ENCODE peak calls at places on chromosomes 6 and 20, in six cellular contexts. One of them, this sample, is unnamed.

GRCh38 chr6:136786708-136787107 is 5.6 kb downstream of the MAP3K5 start:
- DNase-seq in PC-3: no peak
- DNase-seq in endothelial cell of umbilical vein: no peak
- DNase-seq in PC-9: no peak
- DNase-seq in GM23248: no peak
- DNase-seq in GM23338: no peak
- DNase-seq in this sample: no peak

GRCh38 chr6:63307581-63308246 is 12.1 kb downstream of the LGSN start:
- DNase-seq in PC-3: peak; percentile 72
- DNase-seq in endothelial cell of umbilical vein: peak; percentile 53
- DNase-seq in PC-9: no peak
- DNase-seq in GM23248: peak; percentile 75
- DNase-seq in GM23338: peak; percentile 66
- DNase-seq in this sample: peak; percentile 5

GRCh38 chr6:56156643-56157042 is 90.7 kb downstream of the COL21A1 start:
- DNase-seq in PC-3: peak; percentile 73
- DNase-seq in endothelial cell of umbilical vein: peak; percentile 12
- DNase-seq in PC-9: no peak
- DNase-seq in GM23248: no peak
- DNase-seq in GM23338: no peak
- DNase-seq in this sample: peak; percentile 11

GRCh38 chr6:100457251-100457990 is 7.3 kb downstream of the SIM1 start:
- DNase-seq in PC-3: no peak
- DNase-seq in endothelial cell of umbilical vein: no peak
- DNase-seq in PC-9: no peak
- DNase-seq in GM23248: no peak
- DNase-seq in GM23338: peak; percentile 68
- DNase-seq in this sample: no peak

GRCh38 chr6:146289816-146290588 is 253.6 kb upstream of the RAB32 start:
- DNase-seq in PC-3: peak; percentile 52
- DNase-seq in endothelial cell of umbilical vein: peak; percentile 79
- DNase-seq in PC-9: no peak
- DNase-seq in GM23248: peak; percentile 87
- DNase-seq in GM23338: no peak
- DNase-seq in this sample: peak; percentile 73

GRCh38 chr6:17839526-17839925 is 132.8 kb upstream of the NUP153 start:
- DNase-seq in PC-3: no peak
- DNase-seq in endothelial cell of umbilical vein: no peak
- DNase-seq in PC-9: no peak
- DNase-seq in GM23248: no peak
- DNase-seq in GM23338: no peak
- DNase-seq in this sample: no peak

GRCh38 chr20:35934050-35934449 is 20.3 kb downstream of the SCAND1 start:
- DNase-seq in PC-3: no peak
- DNase-seq in endothelial cell of umbilical vein: no peak
- DNase-seq in PC-9: no peak
- DNase-seq in GM23248: no peak
- DNase-seq in GM23338: peak; percentile 64
- DNase-seq in this sample: no peak

GRCh38 chr6:46684771-46685170 is 2.9 kb upstream of the TDRD6 start:
- DNase-seq in PC-3: peak; percentile 53
- DNase-seq in endothelial cell of umbilical vein: no peak
- DNase-seq in PC-9: peak; percentile 60
- DNase-seq in GM23248: peak; percentile 61
- DNase-seq in GM23338: no peak
- DNase-seq in this sample: peak; percentile 83

GRCh38 chr6:42744351-42744890 is 1.5 kb downstream of the TBCC start:
- DNase-seq in PC-3: peak; percentile 29
- DNase-seq in endothelial cell of umbilical vein: no peak
- DNase-seq in PC-9: no peak
- DNase-seq in GM23248: peak; percentile 68
- DNase-seq in GM23338: peak; percentile 6
- DNase-seq in this sample: no peak

GRCh38 chr6:75526502-75527127 is 33.0 kb upstream of the FILIP1 start:
- DNase-seq in PC-3: peak; percentile 82
- DNase-seq in endothelial cell of umbilical vein: peak; percentile 87
- DNase-seq in PC-9: peak; percentile 67
- DNase-seq in GM23248: peak; percentile 86
- DNase-seq in GM23338: peak; percentile 80
- DNase-seq in this sample: peak; percentile 45

GRCh38 chr6:137405806-137406205 is 88.4 kb downstream of the OLIG3 start:
- DNase-seq in PC-3: no peak
- DNase-seq in endothelial cell of umbilical vein: no peak
- DNase-seq in PC-9: peak; percentile 24
- DNase-seq in GM23248: no peak
- DNase-seq in GM23338: no peak
- DNase-seq in this sample: no peak

GRCh38 chr6:106064103-106064502 is 22.0 kb upstream of the PRDM1 start:
- DNase-seq in PC-3: peak; percentile 7
- DNase-seq in endothelial cell of umbilical vein: no peak
- DNase-seq in PC-9: no peak
- DNase-seq in GM23248: peak; percentile 5
- DNase-seq in GM23338: no peak
- DNase-seq in this sample: no peak

GRCh38 chr6:151765444-151765886 is 42.0 kb upstream of the ESR1 start:
- DNase-seq in PC-3: peak; percentile 88
- DNase-seq in endothelial cell of umbilical vein: peak; percentile 98
- DNase-seq in PC-9: peak; percentile 79
- DNase-seq in GM23248: peak; percentile 90
- DNase-seq in GM23338: peak; percentile 82
- DNase-seq in this sample: peak; percentile 85

GRCh38 chr6:136113736-136114173 is 136.4 kb downstream of the MTFR2 start:
- DNase-seq in PC-3: peak; percentile 25
- DNase-seq in endothelial cell of umbilical vein: peak; percentile 89
- DNase-seq in PC-9: peak; percentile 49
- DNase-seq in GM23248: peak; percentile 93
- DNase-seq in GM23338: peak; percentile 70
- DNase-seq in this sample: peak; percentile 63

GRCh38 chr6:33613794-33614166 is 7.3 kb upstream of the ITPR3 start:
- DNase-seq in PC-3: peak; percentile 21
- DNase-seq in endothelial cell of umbilical vein: peak; percentile 42
- DNase-seq in PC-9: peak; percentile 80
- DNase-seq in GM23248: peak; percentile 97
- DNase-seq in GM23338: no peak
- DNase-seq in this sample: peak; percentile 82

GRCh38 chr6:87944541-87944954 is 103.1 kb upstream of the SPACA1 start:
- DNase-seq in PC-3: peak; percentile 60
- DNase-seq in endothelial cell of umbilical vein: no peak
- DNase-seq in PC-9: peak; percentile 84
- DNase-seq in GM23248: peak; percentile 87
- DNase-seq in GM23338: peak; percentile 31
- DNase-seq in this sample: peak; percentile 78

GRCh38 chr6:37433657-37434271 is 743 bp downstream of the CMTR1 start:
- DNase-seq in PC-3: no peak
- DNase-seq in endothelial cell of umbilical vein: no peak
- DNase-seq in PC-9: no peak
- DNase-seq in GM23248: peak; percentile 58
- DNase-seq in GM23338: peak; percentile 10
- DNase-seq in this sample: no peak

GRCh38 chr6:20399518-20399917 is 2.2 kb upstream of the E2F3 start:
- DNase-seq in PC-3: no peak
- DNase-seq in endothelial cell of umbilical vein: no peak
- DNase-seq in PC-9: no peak
- DNase-seq in GM23248: no peak
- DNase-seq in GM23338: no peak
- DNase-seq in this sample: no peak
- H3K27me3 ChIP-seq in PC-3: peaks cover 8% of the 10 kb centered on the region
- H3K27me3 ChIP-seq in endothelial cell of umbilical vein: no peaks in the 10 kb centered on the region
- H3K27me3 ChIP-seq in PC-9: no peaks in the 10 kb centered on the region
- H3K27me3 ChIP-seq in GM23248: no peaks in the 10 kb centered on the region
- H3K27me3 ChIP-seq in GM23338: no peaks in the 10 kb centered on the region
- H3K27me3 ChIP-seq in this sample: peaks cover 2% of the 10 kb centered on the region

GRCh38 chr6:11609324-11610071 is 71.9 kb downstream of the TMEM170B start:
- DNase-seq in PC-3: peak; percentile 82
- DNase-seq in endothelial cell of umbilical vein: peak; percentile 99
- DNase-seq in PC-9: peak; percentile 80
- DNase-seq in GM23248: peak; percentile 96
- DNase-seq in GM23338: peak; percentile 29
- DNase-seq in this sample: peak; percentile 96
- H2AFZ ChIP-seq in PC-3: peak overlapping the region; percentile 63
- H2AFZ ChIP-seq in endothelial cell of umbilical vein: no peak overlapping the region
- H2AFZ ChIP-seq in PC-9: no peak overlapping the region
- H2AFZ ChIP-seq in GM23248: no peak overlapping the region
- H2AFZ ChIP-seq in GM23338: no peak overlapping the region
- H2AFZ ChIP-seq in this sample: no peak overlapping the region

DNA sequence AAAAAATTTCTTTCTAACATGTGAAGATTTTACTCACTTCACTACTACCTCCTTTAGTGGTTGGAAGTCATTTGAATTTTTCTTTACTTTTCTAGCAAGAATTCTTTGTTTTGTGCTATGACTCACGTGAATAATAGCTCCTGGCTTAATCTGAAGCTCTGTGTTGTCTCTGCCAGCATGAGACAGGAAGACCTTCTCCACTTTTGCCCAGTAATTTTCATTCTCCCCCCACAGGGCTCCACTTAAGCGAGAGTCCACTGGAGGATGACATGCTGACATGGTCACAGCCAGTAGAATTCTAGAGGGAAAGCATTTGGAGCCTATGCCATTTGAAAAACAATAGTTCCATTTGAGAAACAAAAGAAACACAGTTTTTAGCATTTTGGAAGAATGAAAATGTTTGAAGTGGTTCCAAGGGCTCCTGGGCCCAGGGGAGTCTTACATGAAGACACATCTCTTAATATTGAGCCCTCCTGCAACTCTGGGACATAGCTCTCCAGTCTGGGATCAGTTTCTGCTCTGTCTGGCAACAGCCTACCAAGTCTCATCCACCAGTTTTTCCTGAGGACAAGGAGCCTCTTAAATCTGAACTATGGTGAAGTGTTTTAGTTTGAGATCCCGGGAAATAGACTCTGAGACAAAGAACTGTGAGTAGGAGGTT is 231.4 kb downstream of the PAX1 start:
- DNase-seq in PC-3: no peak
- DNase-seq in endothelial cell of umbilical vein: no peak
- DNase-seq in PC-9: no peak
- DNase-seq in GM23248: peak; percentile 33
- DNase-seq in GM23338: peak; percentile 28
- DNase-seq in this sample: no peak
- H3K4me3 ChIP-seq in PC-3: no peak overlapping the region
- H3K4me3 ChIP-seq in endothelial cell of umbilical vein: no peak overlapping the region
- H3K4me3 ChIP-seq in PC-9: no peak overlapping the region
- H3K4me3 ChIP-seq in GM23248: no peak overlapping the region
- H3K4me3 ChIP-seq in GM23338: no peak overlapping the region
- H3K4me3 ChIP-seq in this sample: no peak overlapping the region

GRCh38 chr6:48535569-48535968 is 424.6 kb upstream of the PTCHD4 start:
- DNase-seq in PC-3: peak; percentile 80
- DNase-seq in endothelial cell of umbilical vein: no peak
- DNase-seq in PC-9: peak; percentile 71
- DNase-seq in GM23248: no peak
- DNase-seq in GM23338: peak; percentile 49
- DNase-seq in this sample: peak; percentile 94
- H3K27me3 ChIP-seq in PC-3: no peaks in the 10 kb centered on the region
- H3K27me3 ChIP-seq in endothelial cell of umbilical vein: no peaks in the 10 kb centered on the region
- H3K27me3 ChIP-seq in PC-9: peaks cover 4% of the 10 kb centered on the region
- H3K27me3 ChIP-seq in GM23248: no peaks in the 10 kb centered on the region
- H3K27me3 ChIP-seq in GM23338: no peaks in the 10 kb centered on the region
- H3K27me3 ChIP-seq in this sample: peaks cover 43% of the 10 kb centered on the region

DNA sequence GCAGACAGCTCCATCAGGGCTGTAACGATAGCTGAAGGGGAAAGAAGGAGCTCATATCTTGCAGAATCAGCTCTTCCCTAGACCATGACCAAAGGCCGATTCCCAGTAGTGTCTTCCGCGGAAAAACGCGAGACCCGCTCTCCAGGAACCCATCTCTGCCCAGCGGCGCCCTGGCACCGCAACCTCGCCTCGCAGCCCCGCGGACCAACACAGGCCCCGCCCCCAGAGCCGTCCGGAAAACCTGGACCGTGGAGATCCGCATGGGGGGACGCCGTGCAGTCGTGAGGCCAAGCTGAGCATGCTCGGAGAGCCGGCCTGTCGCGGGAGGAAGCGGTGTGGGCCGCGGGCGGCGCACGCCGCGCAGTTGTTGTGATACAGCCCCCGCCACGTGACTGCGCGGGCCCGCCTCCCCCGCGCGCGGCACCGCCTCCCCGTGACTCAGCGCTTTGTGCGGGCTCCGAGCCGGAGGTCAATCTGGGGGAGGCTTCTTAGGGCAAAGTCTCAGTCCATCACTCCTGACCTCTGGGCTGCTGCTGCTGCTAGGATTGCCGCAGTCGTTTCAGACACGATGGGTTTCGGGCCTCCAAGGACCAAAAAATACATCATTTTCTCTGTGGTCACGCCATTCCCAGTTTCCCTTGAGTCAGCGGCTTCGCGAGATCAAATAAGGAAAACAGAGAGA is 3.1 kb upstream of the GCLC start:
- DNase-seq in PC-3: peak; percentile 97
- DNase-seq in endothelial cell of umbilical vein: peak; percentile 98
- DNase-seq in PC-9: peak; percentile 92
- DNase-seq in GM23248: peak; percentile 99
- DNase-seq in GM23338: peak; percentile 97
- DNase-seq in this sample: peak; percentile 95
- H2AFZ ChIP-seq in PC-3: peak overlapping the region; percentile 77
- H2AFZ ChIP-seq in endothelial cell of umbilical vein: peak overlapping the region; percentile 99
- H2AFZ ChIP-seq in PC-9: peak overlapping the region; percentile 86
- H2AFZ ChIP-seq in GM23248: peak overlapping the region; percentile 99
- H2AFZ ChIP-seq in GM23338: peak overlapping the region; percentile 99
- H2AFZ ChIP-seq in this sample: peak overlapping the region; percentile 88

DNA sequence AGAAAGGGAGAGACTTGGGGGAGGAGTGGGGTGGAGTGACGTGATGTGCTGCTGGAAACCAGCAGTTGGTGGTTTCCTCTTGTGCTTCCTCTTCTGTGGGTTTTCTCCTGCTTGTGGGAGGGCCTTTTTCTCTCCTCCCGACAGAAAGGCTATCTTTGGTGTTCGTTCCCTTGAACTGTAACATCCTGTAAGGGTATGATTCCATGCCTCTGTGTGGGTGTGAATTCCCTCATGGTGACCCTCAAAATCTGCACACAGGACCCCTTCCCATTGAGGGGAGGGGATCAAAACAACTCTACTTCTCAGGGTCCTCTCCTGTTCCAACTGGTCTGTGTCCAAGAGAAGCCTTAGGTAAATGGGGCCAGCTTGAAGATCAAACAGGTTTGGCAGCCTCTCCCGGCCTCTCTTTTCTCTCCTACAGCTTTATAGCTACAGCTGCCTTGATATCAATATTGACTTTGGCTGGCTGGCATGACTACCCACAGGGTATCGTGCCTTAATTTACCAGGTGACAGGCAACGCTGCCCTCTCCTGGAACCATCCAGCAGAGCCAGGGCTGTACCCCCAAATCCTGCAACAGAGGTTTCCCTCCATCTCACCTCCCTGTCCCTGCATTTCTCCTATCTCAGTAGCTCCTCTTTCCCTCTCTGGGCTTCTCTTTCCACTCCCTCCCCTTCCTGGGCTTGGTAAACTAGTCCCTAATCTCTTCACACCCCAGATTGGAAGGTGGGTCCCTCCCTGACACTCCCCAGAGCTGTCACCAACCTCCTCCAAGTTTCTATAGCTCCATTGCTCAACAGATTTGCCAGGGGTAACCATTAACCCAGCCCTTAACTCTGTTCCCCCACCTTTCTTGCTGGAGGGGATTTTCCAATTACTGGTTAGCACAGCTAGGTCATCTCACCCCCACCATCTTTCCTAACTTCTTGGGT is 1.5 kb upstream of the MSH5 start:
- DNase-seq in PC-3: peak; percentile 73
- DNase-seq in endothelial cell of umbilical vein: peak; percentile 90
- DNase-seq in PC-9: peak; percentile 78
- DNase-seq in GM23248: peak; percentile 87
- DNase-seq in GM23338: peak; percentile 50
- DNase-seq in this sample: peak; percentile 78
- H3K4me3 ChIP-seq in PC-3: peak overlapping the region; percentile 40
- H3K4me3 ChIP-seq in endothelial cell of umbilical vein: peak overlapping the region; percentile 56
- H3K4me3 ChIP-seq in PC-9: peak overlapping the region; percentile 44
- H3K4me3 ChIP-seq in GM23248: peak overlapping the region; percentile 58
- H3K4me3 ChIP-seq in GM23338: peak overlapping the region; percentile 96
- H3K4me3 ChIP-seq in this sample: peak overlapping the region; percentile 18